ENCODE peak calls at places on chromosomes 16 and 17, in four cellular contexts. One of them, this sample, is unnamed.

GRCh38 chr16:56513972-56514371 is 5.9 kb downstream of the BBS2 start:
- DNase-seq in activated T-helper 1 cell treated with anti-CD3 and anti-CD28 coated beads, Interleukin-2, amount 50 U/mL, for 16 hours: no peak
- DNase-seq in BJ: peak; percentile 15
- DNase-seq in GF-D8: peak; percentile 48
- DNase-seq in this sample: peak; percentile 76

GRCh38 chr17:77592503-77592902 is 366.0 kb upstream of the TNRC6C start:
- DNase-seq in activated T-helper 1 cell treated with anti-CD3 and anti-CD28 coated beads, Interleukin-2, amount 50 U/mL, for 16 hours: no peak
- DNase-seq in BJ: no peak
- DNase-seq in GF-D8: no peak
- DNase-seq in this sample: no peak

GRCh38 chr17:39573447-39574298 is 34.0 kb downstream of the NEUROD2 start:
- DNase-seq in activated T-helper 1 cell treated with anti-CD3 and anti-CD28 coated beads, Interleukin-2, amount 50 U/mL, for 16 hours: no peak
- DNase-seq in BJ: peak; percentile 29
- DNase-seq in GF-D8: no peak
- DNase-seq in this sample: peak; percentile 27

GRCh38 chr16:84360170-84360569 is 8.2 kb upstream of the ATP2C2 start:
- DNase-seq in activated T-helper 1 cell treated with anti-CD3 and anti-CD28 coated beads, Interleukin-2, amount 50 U/mL, for 16 hours: no peak
- DNase-seq in BJ: no peak
- DNase-seq in GF-D8: no peak
- DNase-seq in this sample: no peak

GRCh38 chr17:43556292-43556691 is 10.2 kb upstream of the ETV4 start:
- DNase-seq in activated T-helper 1 cell treated with anti-CD3 and anti-CD28 coated beads, Interleukin-2, amount 50 U/mL, for 16 hours: no peak
- DNase-seq in BJ: peak; percentile 83
- DNase-seq in GF-D8: peak; percentile 29
- DNase-seq in this sample: no peak

GRCh38 chr17:75094871-75095399 is 7.2 kb downstream of the SLC16A5 start:
- DNase-seq in activated T-helper 1 cell treated with anti-CD3 and anti-CD28 coated beads, Interleukin-2, amount 50 U/mL, for 16 hours: no peak
- DNase-seq in BJ: no peak
- DNase-seq in GF-D8: no peak
- DNase-seq in this sample: no peak

GRCh38 chr16:51407921-51408320 is 256.9 kb upstream of the SALL1 start:
- DNase-seq in activated T-helper 1 cell treated with anti-CD3 and anti-CD28 coated beads, Interleukin-2, amount 50 U/mL, for 16 hours: no peak
- DNase-seq in BJ: no peak
- DNase-seq in GF-D8: no peak
- DNase-seq in this sample: no peak

GRCh38 chr16:57637965-57638364 is 9.5 kb downstream of the ADGRG1 start:
- DNase-seq in activated T-helper 1 cell treated with anti-CD3 and anti-CD28 coated beads, Interleukin-2, amount 50 U/mL, for 16 hours: no peak
- DNase-seq in BJ: no peak
- DNase-seq in GF-D8: no peak
- DNase-seq in this sample: no peak

GRCh38 chr16:84144301-84144858 is 597 bp downstream of the HSDL1 start:
- DNase-seq in activated T-helper 1 cell treated with anti-CD3 and anti-CD28 coated beads, Interleukin-2, amount 50 U/mL, for 16 hours: peak; percentile 14
- DNase-seq in BJ: no peak
- DNase-seq in GF-D8: no peak
- DNase-seq in this sample: peak; percentile 40

GRCh38 chr16:19700319-19700781 is 17.7 kb downstream of the KNOP1 start:
- DNase-seq in activated T-helper 1 cell treated with anti-CD3 and anti-CD28 coated beads, Interleukin-2, amount 50 U/mL, for 16 hours: no peak
- DNase-seq in BJ: no peak
- DNase-seq in GF-D8: no peak
- DNase-seq in this sample: no peak

GRCh38 chr16:17470002-17470870 is 524 bp downstream of the XYLT1 start:
- DNase-seq in activated T-helper 1 cell treated with anti-CD3 and anti-CD28 coated beads, Interleukin-2, amount 50 U/mL, for 16 hours: no peak
- DNase-seq in BJ: no peak
- DNase-seq in GF-D8: no peak
- DNase-seq in this sample: no peak

GRCh38 chr16:68116256-68116853 is 31.2 kb downstream of the NFATC3 start:
- DNase-seq in activated T-helper 1 cell treated with anti-CD3 and anti-CD28 coated beads, Interleukin-2, amount 50 U/mL, for 16 hours: no peak
- DNase-seq in BJ: no peak
- DNase-seq in GF-D8: no peak
- DNase-seq in this sample: peak; percentile 63

GRCh38 chr16:50318796-50319578 is 49.8 kb downstream of the BRD7 start:
- DNase-seq in activated T-helper 1 cell treated with anti-CD3 and anti-CD28 coated beads, Interleukin-2, amount 50 U/mL, for 16 hours: no peak
- DNase-seq in BJ: no peak
- DNase-seq in GF-D8: no peak
- DNase-seq in this sample: no peak

GRCh38 chr16:83939266-83939856 is 13.7 kb upstream of the OSGIN1 start:
- DNase-seq in activated T-helper 1 cell treated with anti-CD3 and anti-CD28 coated beads, Interleukin-2, amount 50 U/mL, for 16 hours: no peak
- DNase-seq in BJ: no peak
- DNase-seq in GF-D8: peak; percentile 5
- DNase-seq in this sample: peak; percentile 42

GRCh38 chr16:57814896-57815295 is 12.6 kb upstream of the KIFC3 start:
- DNase-seq in activated T-helper 1 cell treated with anti-CD3 and anti-CD28 coated beads, Interleukin-2, amount 50 U/mL, for 16 hours: no peak
- DNase-seq in BJ: no peak
- DNase-seq in GF-D8: no peak
- DNase-seq in this sample: no peak

GRCh38 chr17:17774009-17774881 is 62.5 kb downstream of the SREBF1 start:
- DNase-seq in activated T-helper 1 cell treated with anti-CD3 and anti-CD28 coated beads, Interleukin-2, amount 50 U/mL, for 16 hours: no peak
- DNase-seq in BJ: no peak
- DNase-seq in GF-D8: no peak
- DNase-seq in this sample: no peak

GRCh38 chr16:72612718-72613117 is 435.2 kb downstream of the ZFHX3 start:
- DNase-seq in activated T-helper 1 cell treated with anti-CD3 and anti-CD28 coated beads, Interleukin-2, amount 50 U/mL, for 16 hours: no peak
- DNase-seq in BJ: no peak
- DNase-seq in GF-D8: no peak
- DNase-seq in this sample: no peak

GRCh38 chr16:86117756-86118155 is 218.8 kb downstream of the IRF8 start:
- DNase-seq in activated T-helper 1 cell treated with anti-CD3 and anti-CD28 coated beads, Interleukin-2, amount 50 U/mL, for 16 hours: no peak
- DNase-seq in BJ: no peak
- DNase-seq in GF-D8: no peak
- DNase-seq in this sample: no peak

GRCh38 chr16:56961851-56962281 is at the start of gene CETP:
- DNase-seq in activated T-helper 1 cell treated with anti-CD3 and anti-CD28 coated beads, Interleukin-2, amount 50 U/mL, for 16 hours: no peak
- DNase-seq in BJ: no peak
- DNase-seq in GF-D8: no peak
- DNase-seq in this sample: no peak

GRCh38 chr16:10951016-10951415 is 6.7 kb downstream of the CLEC16A start:
- DNase-seq in activated T-helper 1 cell treated with anti-CD3 and anti-CD28 coated beads, Interleukin-2, amount 50 U/mL, for 16 hours: no peak
- DNase-seq in BJ: no peak
- DNase-seq in GF-D8: no peak
- DNase-seq in this sample: no peak

GRCh38 chr17:49968380-49969133 is 433 bp upstream of the DLX4 start:
- DNase-seq in activated T-helper 1 cell treated with anti-CD3 and anti-CD28 coated beads, Interleukin-2, amount 50 U/mL, for 16 hours: peak; percentile 19
- DNase-seq in BJ: peak; percentile 30
- DNase-seq in GF-D8: peak; percentile 24
- DNase-seq in this sample: peak; percentile 78

GRCh38 chr16:70747703-70748631 is 53.0 kb downstream of the VAC14 start:
- DNase-seq in activated T-helper 1 cell treated with anti-CD3 and anti-CD28 coated beads, Interleukin-2, amount 50 U/mL, for 16 hours: no peak
- DNase-seq in BJ: no peak
- DNase-seq in GF-D8: no peak
- DNase-seq in this sample: no peak

GRCh38 chr17:68658999-68659780 is 58.0 kb upstream of the FAM20A start:
- DNase-seq in activated T-helper 1 cell treated with anti-CD3 and anti-CD28 coated beads, Interleukin-2, amount 50 U/mL, for 16 hours: no peak
- DNase-seq in BJ: no peak
- DNase-seq in GF-D8: no peak
- DNase-seq in this sample: no peak

GRCh38 chr16:64159986-64160385 is 961.9 kb downstream of the CDH11 start:
- DNase-seq in activated T-helper 1 cell treated with anti-CD3 and anti-CD28 coated beads, Interleukin-2, amount 50 U/mL, for 16 hours: no peak
- DNase-seq in BJ: no peak
- DNase-seq in GF-D8: no peak
- DNase-seq in this sample: no peak

GRCh38 chr17:50534222-50534978 is 1.9 kb downstream of the EPN3 start:
- DNase-seq in activated T-helper 1 cell treated with anti-CD3 and anti-CD28 coated beads, Interleukin-2, amount 50 U/mL, for 16 hours: no peak
- DNase-seq in BJ: no peak
- DNase-seq in GF-D8: no peak
- DNase-seq in this sample: no peak